ENCODE peak calls at places on chromosome X, in seven cellular contexts. G is body of pancreas; D is stimulated activated CD8-positive, alpha-beta memory T cell treated with anti-CD3 and anti-CD28 coated beads, Interleukin-4, amount 100 ng/mL, for 48 hours; J is colonic mucosa; W is NCI-H2029 treated with DMSO at 0.1 percent for 48 hours; N is activated T-cell treated with anti-CD3 and anti-CD28 coated beads for 4 hours; R is pons. C is an unnamed sample.

GRCh38 chrX:40092808-40093435 is 4.8 kb downstream of the BCOR start:
- DNase-seq in G (no peak), D (no peak), J (no peak), W (no peak), N (no peak), R (no peak), C (no peak)

GRCh38 chrX:49838374-49838773 is 9.3 kb downstream of the PAGE4 start:
- DNase-seq in G (peak), D (peak), J (peak), W (peak), N (no peak), R (peak), C (peak)

GRCh38 chrX:120228187-120228908 is 22.3 kb upstream of the ZBTB33 start:
- DNase-seq in G (no peak), D (no peak), J (no peak), W (no peak), N (no peak), R (no peak), C (no peak)

GRCh38 chrX:48864210-48864609 is 28.8 kb upstream of the PCSK1N start:
- DNase-seq in G (no peak), D (no peak), J (no peak), W (peak), N (no peak), R (peak), C (no peak)

GRCh38 chrX:68935362-68935761 is 106.5 kb downstream of the EFNB1 start:
- DNase-seq in G (no peak), D (no peak), J (no peak), W (no peak), N (no peak), R (no peak), C (no peak)

GRCh38 chrX:3638280-3638873 is 75.1 kb downstream of the PRKX start:
- DNase-seq in G (peak), D (peak), J (peak), W (peak), N (no peak), R (peak), C (peak)

GRCh38 chrX:102651968-102652744 is 873 bp downstream of the GPRASP1 start:
- DNase-seq in G (peak), D (peak), J (peak), W (no peak), N (peak), R (peak), C (peak)

GRCh38 chrX:127302841-127303240 is 483.3 kb downstream of the PRR32 start:
- DNase-seq in G (no peak), D (no peak), J (no peak), W (no peak), N (no peak), R (no peak), C (no peak)

GRCh38 chrX:142266417-142266816 is 61.3 kb upstream of the MAGEC2 start:
- DNase-seq in G (no peak), D (no peak), J (no peak), W (no peak), N (no peak), R (no peak), C (no peak)

GRCh38 chrX:119669424-119670037 is 23.4 kb downstream of the SEPTIN6 start:
- DNase-seq in G (peak), D (no peak), J (no peak), W (peak), N (no peak), R (no peak), C (peak)

GRCh38 chrX:21741869-21742701 is 15.8 kb downstream of the SMPX start:
- DNase-seq in G (no peak), D (no peak), J (no peak), W (no peak), N (no peak), R (no peak), C (no peak)

GRCh38 chrX:123525131-123525725 is 207.6 kb downstream of the THOC2 start:
- DNase-seq in G (no peak), D (no peak), J (no peak), W (no peak), N (no peak), R (no peak), C (no peak)

GRCh38 chrX:43703211-43703791 is 47.2 kb downstream of the MAOA start:
- DNase-seq in G (no peak), D (no peak), J (peak), W (no peak), N (no peak), R (no peak), C (peak)

GRCh38 chrX:41923925-41924693 is 755 bp upstream of the CASK start:
- DNase-seq in G (peak), D (peak), J (peak), W (no peak), N (no peak), R (peak), C (peak)

GRCh38 chrX:7215842-7216241 is 67.9 kb upstream of the PUDP start:
- DNase-seq in G (no peak), D (no peak), J (no peak), W (no peak), N (no peak), R (no peak), C (no peak)

GRCh38 chrX:70470850-70471289 is 26.2 kb downstream of the DLG3 start:
- DNase-seq in G (no peak), D (no peak), J (no peak), W (no peak), N (no peak), R (peak), C (no peak)

GRCh38 chrX:66030505-66031317 is 9.2 kb downstream of the VSIG4 start:
- DNase-seq in G (no peak), D (peak), J (peak), W (no peak), N (peak), R (no peak), C (no peak)

GRCh38 chrX:2954541-2954940 is 25.4 kb upstream of the ARSD start:
- DNase-seq in G (no peak), D (no peak), J (no peak), W (no peak), N (no peak), R (no peak), C (no peak)

GRCh38 chrX:97563531-97564133 is 679.9 kb downstream of the RPA4 start:
- DNase-seq in G (no peak), D (peak), J (peak), W (peak), N (peak), R (peak), C (peak)

C was measured in thyroid gland.